ENCODE peak calls at places on chromosomes 3 and 15, in ten cellular contexts. C is stimulated activated CD8-positive, alpha-beta memory T cell treated with anti-CD3 and anti-CD28 coated beads, Interleukin-15, amount 100 ng/mL, for 24 hours; E is GM12864; G is stimulated activated CD4-positive, alpha-beta T cell treated with anti-CD3 and anti-CD28 coated beads, Interleukin-2, amount 100 ng/mL, for 24 hours; U is ureter; H is H9; M is osteoblast; A is NCI-H748 treated with DMSO at 0.1 percent for 48 hours; I is omental fat pad; X is GM04503. N is an unnamed sample.

GRCh38 chr3:193744048-193744821 is 151.2 kb downstream of the OPA1 start:
- DNase-seq in A (peak), U (no peak), E (no peak), C (no peak), I (no peak), M (no peak), H (no peak), X (no peak), G (no peak), N (no peak)

GRCh38 chr3:124032881-124033359 is 41.0 kb upstream of the ROPN1 start:
- DNase-seq in I (peak), A (peak), E (no peak), C (peak), M (peak), H (peak), X (no peak), U (peak), G (peak), N (peak)

GRCh38 chr3:16423298-16423697 is 90.2 kb downstream of the RFTN1 start:
- DNase-seq in A (peak), G (no peak), M (no peak), X (no peak), H (no peak), C (no peak), I (no peak), U (no peak), E (no peak), N (no peak)

GRCh38 chr15:92882697-92883642 is 17.2 kb upstream of the CHD2 start:
- DNase-seq in A (peak), I (no peak), E (no peak), H (no peak), C (no peak), M (no peak), X (no peak), U (no peak), G (peak), N (no peak)

GRCh38 chr15:57610130-57610529 is 18.4 kb downstream of the MYZAP start:
- DNase-seq in G (no peak), U (peak), I (no peak), X (peak), C (no peak), M (peak), A (no peak), H (no peak), E (no peak), N (peak)

GRCh38 chr3:69745503-69745902 is 6.2 kb downstream of the MITF start:
- DNase-seq in I (no peak), E (no peak), G (no peak), H (no peak), X (no peak), M (no peak), U (no peak), C (no peak), A (no peak), N (no peak)

GRCh38 chr15:62068071-62068786 is 1.5 kb downstream of the C2CD4A start:
- DNase-seq in M (no peak), U (peak), E (no peak), G (peak), I (no peak), C (no peak), A (no peak), H (peak), X (no peak), N (peak)

GRCh38 chr3:84772841-84773240 is 185.9 kb upstream of the CADM2 start:
- DNase-seq in I (no peak), A (peak), X (no peak), G (no peak), C (no peak), U (no peak), M (no peak), E (no peak), H (no peak), N (no peak)

GRCh38 chr15:29776859-29777258 is 45.4 kb downstream of the TJP1 start:
- DNase-seq in U (no peak), G (no peak), A (no peak), E (no peak), X (no peak), M (no peak), H (no peak), I (no peak), C (no peak), N (no peak)

GRCh38 chr3:134885877-134886621 is 91.0 kb downstream of the EPHB1 start:
- DNase-seq in M (no peak), A (no peak), E (peak), G (no peak), C (no peak), U (no peak), I (no peak), H (peak), X (peak), N (no peak)